ENCODE peak calls at places on chromosomes 7 and 10, in ten cellular contexts. E, C, R, O, W, K, I, Q, G and J are unnamed samples.

GRCh38 chr10:128035557-128035973 is 90.7 kb downstream of the MKI67 start:
- DNase-seq in O (no peak), Q (no peak), R (no peak), C (no peak), G (peak), W (no peak), I (no peak), E (peak), K (peak), J (no peak)

GRCh38 chr7:108004220-108005142 is 1.5 kb upstream of the LAMB1 start:
- DNase-seq in I (peak), C (no peak), K (no peak), R (peak), E (no peak), G (no peak), Q (peak), W (no peak), O (no peak), J (no peak)

GRCh38 chr7:26398436-26399308 is 107.0 kb downstream of the SNX10 start:
- DNase-seq in I (peak), O (peak), W (peak), Q (peak), C (peak), R (peak), G (peak), E (peak), K (peak), J (peak)

GRCh38 chr10:113590581-113590980 is 37.7 kb downstream of the HABP2 start:
- DNase-seq in R (no peak), O (no peak), E (no peak), I (no peak), C (no peak), Q (no peak), G (no peak), W (no peak), K (no peak), J (no peak)

GRCh38 chr10:69281507-69282413 is 3.5 kb downstream of the HK1 start:
- DNase-seq in C (no peak), K (no peak), E (no peak), R (no peak), G (no peak), I (no peak), Q (no peak), W (no peak), O (no peak), J (no peak)

GRCh38 chr10:77932016-77932715 is 5.6 kb upstream of the DLG5 start:
- DNase-seq in K (no peak), W (no peak), I (no peak), Q (no peak), O (no peak), E (no peak), R (no peak), G (no peak), C (no peak), J (no peak)

GRCh38 chr7:46218461-46219202 is 297.6 kb upstream of the IGFBP3 start:
- DNase-seq in O (no peak), Q (no peak), C (no peak), R (no peak), E (no peak), I (no peak), K (no peak), G (no peak), W (no peak), J (no peak)

GRCh38 chr7:71783779-71784178 is 628.4 kb downstream of the CALN1 start:
- DNase-seq in I (no peak), O (no peak), K (no peak), R (no peak), E (no peak), C (no peak), W (no peak), G (no peak), Q (no peak), J (no peak)

GRCh38 chr7:117873056-117873932 is at the start of gene CTTNBP2:
- DNase-seq in K (peak), R (peak), O (no peak), I (peak), G (peak), E (peak), W (peak), C (peak), Q (peak), J (peak)

GRCh38 chr10:21372651-21373410 is 152.7 kb downstream of the SKIDA1 start:
- DNase-seq in R (peak), G (peak), I (no peak), O (no peak), Q (peak), E (no peak), C (no peak), W (peak), K (peak), J (peak)

GRCh38 chr10:6581750-6582697 is 1.9 kb upstream of the PRKCQ start:
- DNase-seq in Q (no peak), O (no peak), K (no peak), E (no peak), R (no peak), I (no peak), G (no peak), W (no peak), C (no peak), J (no peak)

GRCh38 chr7:139106959-139107358 is 2.6 kb downstream of the ZC3HAV1 start:
- DNase-seq in W (no peak), K (no peak), E (no peak), R (no peak), I (no peak), Q (no peak), C (no peak), O (no peak), G (no peak), J (no peak)

GRCh38 chr10:113739577-113739976 is 11.9 kb upstream of the PLEKHS1 start:
- DNase-seq in R (no peak), C (no peak), O (no peak), I (no peak), W (no peak), G (no peak), Q (no peak), K (no peak), E (no peak), J (no peak)

GRCh38 chr7:139560678-139561077 is 37.2 kb downstream of the CLEC2L start:
- DNase-seq in O (no peak), C (no peak), K (peak), I (no peak), G (no peak), W (no peak), E (no peak), Q (no peak), R (no peak), J (no peak)

GRCh38 chr7:26620352-26620751 is 244.0 kb downstream of the SKAP2 start:
- DNase-seq in R (no peak), W (no peak), O (no peak), G (no peak), C (no peak), K (no peak), I (no peak), Q (no peak), E (no peak), J (no peak)

GRCh38 chr7:64733550-64734240 is 60.5 kb upstream of the ZNF138 start:
- DNase-seq in O (no peak), K (no peak), W (no peak), G (no peak), E (no peak), I (no peak), Q (no peak), C (no peak), R (no peak), J (no peak)

GRCh38 chr7:140674899-140675701 is 2.4 kb downstream of the ADCK2 start:
- DNase-seq in K (peak), C (no peak), Q (no peak), E (no peak), G (no peak), O (no peak), I (peak), W (no peak), R (peak), J (no peak)

GRCh38 chr10:59372543-59372942 is 10.2 kb upstream of the FAM13C start:
- DNase-seq in K (no peak), G (no peak), C (no peak), Q (no peak), R (peak), I (no peak), E (no peak), W (no peak), O (no peak), J (no peak)

GRCh38 chr10:2925631-2926030 is 141.7 kb upstream of the PFKP start:
- DNase-seq in C (peak), K (peak), I (peak), Q (peak), E (peak), R (peak), O (no peak), G (peak), W (no peak), J (peak)

GRCh38 chr7:107264723-107265122 is 95.9 kb downstream of the HBP1 start:
- DNase-seq in I (no peak), R (no peak), C (no peak), G (no peak), Q (no peak), K (no peak), E (no peak), O (no peak), W (no peak), J (no peak)

GRCh38 chr7:148523550-148523949 is 67.0 kb upstream of the C7orf33 start:
- DNase-seq in E (no peak), Q (no peak), I (no peak), W (no peak), R (no peak), O (no peak), C (no peak), G (no peak), K (no peak), J (no peak)

GRCh38 chr7:129845178-129845971 is 107.4 kb downstream of the UBE2H start:
- DNase-seq in E (no peak), O (no peak), I (no peak), K (no peak), C (no peak), G (no peak), R (peak), Q (no peak), W (no peak), J (no peak)

GRCh38 chr10:69124558-69125121 is 662 bp downstream of the VPS26A start:
- DNase-seq in G (peak), E (peak), W (peak), I (peak), Q (peak), K (peak), O (no peak), R (peak), C (no peak), J (no peak)

GRCh38 chr10:128277267-128277666 is 151.0 kb upstream of the MKI67 start:
- DNase-seq in O (no peak), E (no peak), G (no peak), Q (no peak), R (no peak), W (no peak), I (no peak), K (no peak), C (no peak), J (no peak)

GRCh38 chr10:80473692-80474596 is 19.8 kb downstream of the TSPAN14 start:
- DNase-seq in E (no peak), Q (no peak), R (peak), O (no peak), G (no peak), I (no peak), K (no peak), W (no peak), C (no peak), J (no peak)

GRCh38 chr7:12674861-12675260 is 12.6 kb upstream of the ARL4A start:
- DNase-seq in I (peak), O (no peak), K (peak), R (peak), E (no peak), W (no peak), C (no peak), G (no peak), Q (no peak), J (peak)

GRCh38 chr7:5589819-5590595 is 166.4 kb upstream of the TNRC18 start:
- DNase-seq in E (no peak), Q (no peak), C (no peak), R (no peak), O (no peak), I (no peak), K (no peak), W (no peak), G (no peak), J (peak)

GRCh38 chr10:31343551-31343950 is 24.5 kb downstream of the ZEB1 start:
- DNase-seq in G (no peak), W (no peak), E (no peak), K (no peak), O (no peak), C (no peak), Q (no peak), I (no peak), R (no peak), J (no peak)

GRCh38 chr10:117215079-117215478 is 17.8 kb downstream of the KCNK18 start:
- DNase-seq in K (no peak), C (no peak), I (no peak), W (no peak), G (no peak), R (no peak), E (no peak), O (no peak), Q (no peak), J (no peak)

GRCh38 chr10:30639946-30640786 is 10.6 kb upstream of the LYZL2 start:
- DNase-seq in K (no peak), E (no peak), R (peak), I (no peak), W (no peak), Q (no peak), G (no peak), C (no peak), O (no peak), J (no peak)

GRCh38 chr10:70145166-70145665 is 1.3 kb downstream of the TYSND1 start:
- DNase-seq in G (no peak), E (no peak), R (no peak), O (no peak), C (no peak), Q (no peak), K (peak), I (peak), W (peak), J (no peak)

GRCh38 chr10:132183046-132183445 is 3.7 kb upstream of the DPYSL4 start:
- DNase-seq in K (no peak), W (no peak), E (peak), O (no peak), I (peak), R (no peak), Q (no peak), G (no peak), C (no peak), J (no peak)

GRCh38 chr7:99268361-99268908 is 4.2 kb upstream of the MYH16 start:
- DNase-seq in G (no peak), R (no peak), O (no peak), W (no peak), I (no peak), C (no peak), K (no peak), E (no peak), Q (no peak), J (no peak)

GRCh38 chr7:38813797-38814196 is 95.2 kb downstream of the VPS41 start:
- DNase-seq in W (no peak), O (no peak), E (no peak), C (no peak), I (no peak), K (no peak), R (no peak), G (no peak), Q (no peak), J (no peak)

GRCh38 chr7:141118809-141119586 is 45.1 kb downstream of the TMEM178B start:
- DNase-seq in R (no peak), E (no peak), W (no peak), O (no peak), I (no peak), G (no peak), C (no peak), Q (no peak), K (no peak), J (no peak)

GRCh38 chr10:110501142-110501937 is 3.6 kb downstream of the DUSP5 start:
- DNase-seq in R (peak), E (peak), G (peak), Q (peak), I (peak), O (peak), K (peak), C (peak), W (peak), J (no peak)

GRCh38 chr7:46603296-46603701 is 682.2 kb upstream of the IGFBP3 start:
- DNase-seq in I (peak), R (no peak), C (peak), E (no peak), K (no peak), O (no peak), Q (peak), G (peak), W (no peak), J (peak)

GRCh38 chr7:131107343-131108211 is 220.1 kb upstream of the MKLN1 start:
- DNase-seq in G (peak), W (peak), C (peak), Q (peak), R (peak), K (peak), E (peak), O (peak), I (peak), J (peak)
- TF ChIP-seq POLR2A in G (peak), W (peak), C (peak), Q (peak), R (peak), K (peak), E (no peak), O (peak), I (peak), J (peak)

GRCh38 chr7:8232999-8233847 is 28.7 kb downstream of the ICA1 start:
- DNase-seq in K (no peak), C (no peak), W (no peak), I (no peak), Q (no peak), E (no peak), G (peak), O (no peak), R (no peak), J (no peak)
- TF ChIP-seq POLR2A in K (no peak), C (no peak), W (no peak), I (no peak), Q (no peak), E (no peak), G (no peak), O (no peak), R (no peak), J (no peak)

DNA sequence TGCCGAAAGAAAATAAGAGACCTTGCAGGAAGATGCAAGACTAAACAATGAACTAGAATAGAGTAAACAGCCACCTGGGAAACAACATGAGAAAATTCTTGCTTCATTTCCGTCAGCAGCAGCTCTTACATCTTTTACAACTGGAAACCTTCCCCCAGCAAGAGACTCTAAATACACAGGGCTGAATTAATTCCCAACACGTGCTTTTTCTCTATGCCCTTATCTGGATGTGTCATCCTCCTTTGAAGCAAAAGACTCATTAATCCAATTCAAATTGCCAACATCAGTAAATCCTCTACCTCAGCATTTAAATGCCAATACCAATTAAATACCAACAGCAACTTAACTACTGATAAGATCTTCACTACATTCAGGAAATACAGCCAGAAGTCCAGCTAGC is 99.0 kb upstream of the PDE1C start:
- DNase-seq in K (no peak), G (no peak), I (no peak), R (no peak), O (no peak), E (no peak), Q (no peak), C (no peak), W (no peak), J (no peak)
- TF ChIP-seq POLR2A in K (no peak), G (no peak), I (no peak), R (no peak), O (no peak), E (no peak), Q (no peak), C (no peak), W (no peak), J (no peak)

GRCh38 chr10:119129721-119130120 is 25.8 kb downstream of the DENND10 start:
- DNase-seq in K (no peak), O (no peak), R (peak), I (no peak), Q (no peak), W (no peak), G (no peak), C (no peak), E (no peak), J (no peak)

GRCh38 chr10:119136084-119136483 is 29.4 kb downstream of the SFXN4 start:
- DNase-seq in E (no peak), O (no peak), K (no peak), I (no peak), R (peak), Q (no peak), C (no peak), G (no peak), W (no peak), J (no peak)

GRCh38 chr10:119132521-119133345 is 28.8 kb downstream of the DENND10 start:
- DNase-seq in K (no peak), R (no peak), I (no peak), O (no peak), C (no peak), G (no peak), Q (no peak), W (no peak), E (no peak), J (no peak)

GRCh38 chr10:119135517-119135890 is 30.0 kb downstream of the SFXN4 start:
- DNase-seq in W (no peak), C (no peak), G (no peak), E (no peak), K (no peak), R (peak), I (no peak), Q (no peak), O (peak), J (no peak)

GRCh38 chr10:119131512-119132240 is 27.8 kb downstream of the DENND10 start:
- DNase-seq in O (no peak), Q (no peak), W (no peak), E (no peak), K (no peak), C (no peak), R (peak), I (no peak), G (no peak), J (no peak)
- TF ChIP-seq POLR2A in O (no peak), Q (no peak), W (no peak), E (no peak), K (no peak), C (no peak), R (no peak), I (no peak), G (no peak), J (no peak)

DNA sequence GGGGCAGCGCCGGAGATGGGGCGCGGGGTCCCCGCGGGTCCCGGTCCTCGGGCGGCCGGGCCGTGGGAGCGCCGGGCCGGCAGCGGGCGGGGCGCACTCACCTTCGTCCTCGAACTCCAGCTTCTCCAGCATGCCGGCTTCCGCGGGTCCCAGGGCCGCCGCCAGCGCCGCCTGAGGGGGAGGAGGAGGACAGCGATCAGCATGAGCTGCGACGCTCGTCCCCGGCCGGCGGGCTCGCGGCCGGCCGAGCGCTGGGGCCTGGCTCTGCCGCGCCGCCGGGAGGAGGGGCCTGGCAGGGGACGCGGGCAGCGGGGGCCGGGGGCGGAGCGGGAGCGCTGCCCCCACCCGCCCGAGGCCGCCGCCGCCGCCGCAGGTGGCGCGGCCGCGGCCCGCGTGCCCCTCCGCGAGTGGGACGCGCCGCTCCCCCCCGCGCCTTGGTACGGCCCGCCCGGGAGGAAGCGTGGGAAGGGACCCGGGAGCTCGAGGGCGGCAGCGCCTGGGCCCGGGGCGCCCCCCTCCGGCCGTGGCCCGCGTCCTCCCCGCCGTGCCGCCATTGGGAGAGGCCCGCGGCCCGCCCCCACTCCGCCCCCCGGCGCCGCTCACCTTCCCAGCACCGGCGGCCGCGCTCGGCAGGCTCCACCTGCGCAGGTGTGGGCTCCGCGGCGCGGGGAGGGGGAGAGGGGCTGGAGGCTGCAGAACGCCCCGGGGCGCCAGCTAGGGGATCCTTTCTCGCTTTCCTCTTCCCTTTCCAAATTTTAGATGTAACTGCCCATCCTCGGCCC is 112.5 kb upstream of the RHEB start:
- DNase-seq in G (peak), E (peak), Q (peak), O (peak), C (peak), R (peak), K (peak), I (peak), W (peak), J (peak)
- TF ChIP-seq POLR2A in G (peak), E (no peak), Q (peak), O (peak), C (peak), R (peak), K (no peak), I (peak), W (peak), J (peak)

DNA sequence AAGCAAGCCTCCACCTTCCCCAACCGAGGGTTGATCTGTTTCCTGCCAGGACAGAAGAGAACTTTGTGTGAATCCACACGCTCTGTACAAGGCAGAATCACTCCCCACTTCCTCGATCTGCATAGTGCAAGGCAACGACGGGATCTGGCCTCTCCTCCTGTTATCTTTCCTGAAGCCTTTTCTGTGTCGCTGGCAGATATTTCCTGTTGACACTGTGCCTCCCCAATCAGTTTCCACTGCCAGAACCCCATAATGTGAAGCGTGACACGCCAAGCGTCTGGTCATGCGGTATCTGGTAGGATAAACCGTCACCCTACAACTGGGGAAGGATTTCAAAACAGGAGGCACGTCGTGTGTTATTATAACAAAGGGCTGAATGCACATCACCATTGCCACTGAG is 57.2 kb downstream of the FAM171A1 start:
- DNase-seq in K (no peak), Q (peak), R (no peak), I (no peak), E (no peak), C (no peak), W (no peak), O (no peak), G (peak), J (peak)
- TF ChIP-seq POLR2A in K (no peak), Q (no peak), R (no peak), I (no peak), E (no peak), C (no peak), W (no peak), O (no peak), G (no peak), J (no peak)